ENCODE peak calls at places on chromosomes 12 and 14, in six cellular contexts. T is ovary, D is testis, Z is A549, C is HepG2, Y is lower leg skin. F is an unnamed sample.

GRCh38 chr12:4108803-4109345 is 164.7 kb upstream of the CCND2 start:
- DNase-seq in Y (no peak), C (no peak), D (no peak), T (no peak), Z (no peak), F (no peak)

GRCh38 chr14:72788972-72789728 is 104.8 kb downstream of the DPF3 start:
- DNase-seq in Z (no peak), C (no peak), D (no peak), Y (peak), T (no peak), F (peak)

GRCh38 chr14:103187911-103188310 is 64.7 kb downstream of the TNFAIP2 start:
- DNase-seq in D (no peak), T (no peak), Z (no peak), C (no peak), Y (peak), F (no peak)

GRCh38 chr14:96852823-96853422 is 55.7 kb downstream of the VRK1 start:
- DNase-seq in D (peak), C (peak), Y (no peak), T (no peak), Z (peak), F (peak)

GRCh38 chr12:124369055-124369900 is 74.4 kb downstream of the RFLNA start:
- DNase-seq in D (peak), Z (peak), C (peak), Y (peak), T (peak), F (peak)

GRCh38 chr12:111189792-111190191 is 179.1 kb downstream of the PHETA1 start:
- DNase-seq in C (no peak), T (no peak), D (no peak), Y (no peak), Z (no peak), F (no peak)

GRCh38 chr12:65517656-65518210 is 239.2 kb downstream of the MSRB3 start:
- DNase-seq in D (no peak), Z (no peak), C (no peak), Y (no peak), T (no peak), F (no peak)

GRCh38 chr14:58865520-58866281 is 227.9 kb downstream of the DACT1 start:
- DNase-seq in T (no peak), D (no peak), Y (no peak), C (no peak), Z (no peak), F (no peak)

GRCh38 chr12:27703720-27704452 is 6.7 kb upstream of the MRPS35 start:
- DNase-seq in T (peak), Y (peak), C (peak), D (peak), Z (peak), F (peak)

GRCh38 chr12:130142736-130143135 is 19.5 kb upstream of the FZD10 start:
- DNase-seq in Y (no peak), T (no peak), D (no peak), Z (no peak), C (no peak), F (no peak)

GRCh38 chr12:127284870-127285431 is 982.0 kb upstream of the TMEM132C start:
- DNase-seq in Y (peak), D (no peak), C (no peak), T (no peak), Z (no peak), F (no peak)

GRCh38 chr12:116324684-116325664 is 47.5 kb upstream of the MED13L start:
- DNase-seq in C (no peak), T (no peak), D (no peak), Y (no peak), Z (no peak), F (no peak)

GRCh38 chr12:7959278-7960063 is 23.5 kb upstream of the SLC2A3 start:
- DNase-seq in C (peak), D (no peak), Z (no peak), Y (peak), T (no peak), F (no peak)

GRCh38 chr14:93105362-93105761 is 10.4 kb downstream of the ITPK1 start:
- DNase-seq in C (no peak), Z (no peak), T (no peak), D (no peak), Y (no peak), F (no peak)

GRCh38 chr12:49389092-49389703 is 21.9 kb downstream of the SPATS2 start:
- DNase-seq in Z (no peak), T (no peak), Y (no peak), D (peak), C (no peak), F (peak)

GRCh38 chr12:79451988-79452387 is 238.8 kb downstream of the PAWR start:
- DNase-seq in T (peak), C (peak), Z (peak), D (peak), Y (peak), F (no peak)

DNA sequence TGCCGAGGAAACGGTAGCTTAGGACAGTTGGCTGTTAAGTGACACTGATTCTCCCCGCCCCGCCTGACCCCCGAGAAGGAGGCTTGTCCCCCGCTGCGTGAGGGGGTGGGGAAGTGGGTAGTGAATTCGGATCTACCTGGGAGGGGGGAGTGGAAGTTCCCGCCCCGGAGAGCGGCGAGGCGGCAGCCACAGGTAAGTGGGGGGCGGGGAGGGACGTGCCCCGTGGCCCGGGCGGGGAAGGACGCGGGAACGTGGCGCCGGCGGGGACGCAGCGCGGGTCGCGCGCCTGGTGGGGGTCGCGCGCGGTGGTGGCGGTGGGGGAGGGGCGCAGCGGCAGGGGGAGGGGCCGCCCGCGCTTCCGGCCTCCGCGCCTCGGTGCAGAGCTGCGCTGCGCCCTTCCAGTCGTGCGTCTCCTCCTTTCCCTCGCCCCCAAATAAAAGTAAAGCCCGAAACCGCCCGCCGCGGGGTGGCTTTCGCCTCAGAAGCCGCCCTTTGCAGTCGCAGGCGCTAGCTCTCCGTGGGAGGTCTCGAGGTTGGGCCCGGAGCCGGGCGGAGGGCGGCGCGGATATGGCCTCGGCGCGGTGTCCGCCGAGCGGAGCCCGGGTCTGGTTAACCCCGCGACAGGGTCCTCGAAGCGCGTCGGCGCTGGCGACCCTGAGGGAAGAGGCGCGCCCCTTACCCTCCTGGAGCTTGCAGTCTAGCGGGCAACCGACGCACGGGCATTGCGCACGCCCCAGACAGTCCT is 387 bp downstream of the ATF1 start:
- DNase-seq in C (no peak), D (peak), T (no peak), Y (no peak), Z (peak), F (peak)
- TF ChIP-seq POLR2A in C (peak), D (no peak), T (no peak), Y (no peak), Z (no peak), F (no peak)

DNA sequence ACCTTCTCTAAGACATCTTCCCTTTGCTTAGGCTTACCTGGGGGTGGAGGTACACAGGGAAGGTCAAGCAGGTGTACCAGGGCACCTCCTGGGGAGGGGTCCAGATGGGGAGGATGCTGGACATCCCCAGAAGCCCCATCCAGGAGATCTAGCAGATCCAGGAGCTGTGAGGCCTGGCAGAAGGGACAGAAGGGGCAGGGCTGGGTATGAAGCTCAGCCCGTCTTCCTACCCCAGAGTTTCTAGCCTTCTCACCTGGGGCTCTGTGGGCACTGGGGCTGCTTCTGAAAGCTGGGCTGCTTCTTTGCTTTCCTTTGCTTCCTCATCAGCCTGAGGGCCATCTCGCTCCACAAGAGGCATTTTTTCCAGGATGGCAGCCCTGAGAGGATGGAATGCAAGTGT is 5.2 kb downstream of the THTPA start:
- DNase-seq in Y (no peak), T (no peak), D (no peak), C (no peak), Z (no peak), F (no peak)
- TF ChIP-seq POLR2A in Y (no peak), T (no peak), D (no peak), C (no peak), Z (peak), F (no peak)

GRCh38 chr14:100683578-100683977 is 43.1 kb upstream of the DLK1 start:
- DNase-seq in T (no peak), Y (no peak), Z (no peak), C (no peak), D (no peak), F (no peak)
- TF ChIP-seq POLR2A in T (no peak), Y (no peak), Z (no peak), C (no peak), D (no peak), F (no peak)

GRCh38 chr14:21240417-21240816 is 28.8 kb downstream of the HNRNPC start:
- DNase-seq in T (no peak), Y (no peak), D (no peak), Z (no peak), C (no peak), F (no peak)

GRCh38 chr14:21238823-21239518 is 30.3 kb downstream of the HNRNPC start:
- DNase-seq in C (no peak), D (no peak), Z (no peak), Y (no peak), T (no peak), F (no peak)

GRCh38 chr14:21233457-21234076 is 35.7 kb downstream of the HNRNPC start:
- DNase-seq in Z (peak), Y (no peak), T (no peak), C (peak), D (no peak), F (no peak)

GRCh38 chr14:21234112-21234511 is 35.1 kb downstream of the HNRNPC start:
- DNase-seq in T (no peak), D (no peak), C (no peak), Z (no peak), Y (no peak), F (no peak)

DNA sequence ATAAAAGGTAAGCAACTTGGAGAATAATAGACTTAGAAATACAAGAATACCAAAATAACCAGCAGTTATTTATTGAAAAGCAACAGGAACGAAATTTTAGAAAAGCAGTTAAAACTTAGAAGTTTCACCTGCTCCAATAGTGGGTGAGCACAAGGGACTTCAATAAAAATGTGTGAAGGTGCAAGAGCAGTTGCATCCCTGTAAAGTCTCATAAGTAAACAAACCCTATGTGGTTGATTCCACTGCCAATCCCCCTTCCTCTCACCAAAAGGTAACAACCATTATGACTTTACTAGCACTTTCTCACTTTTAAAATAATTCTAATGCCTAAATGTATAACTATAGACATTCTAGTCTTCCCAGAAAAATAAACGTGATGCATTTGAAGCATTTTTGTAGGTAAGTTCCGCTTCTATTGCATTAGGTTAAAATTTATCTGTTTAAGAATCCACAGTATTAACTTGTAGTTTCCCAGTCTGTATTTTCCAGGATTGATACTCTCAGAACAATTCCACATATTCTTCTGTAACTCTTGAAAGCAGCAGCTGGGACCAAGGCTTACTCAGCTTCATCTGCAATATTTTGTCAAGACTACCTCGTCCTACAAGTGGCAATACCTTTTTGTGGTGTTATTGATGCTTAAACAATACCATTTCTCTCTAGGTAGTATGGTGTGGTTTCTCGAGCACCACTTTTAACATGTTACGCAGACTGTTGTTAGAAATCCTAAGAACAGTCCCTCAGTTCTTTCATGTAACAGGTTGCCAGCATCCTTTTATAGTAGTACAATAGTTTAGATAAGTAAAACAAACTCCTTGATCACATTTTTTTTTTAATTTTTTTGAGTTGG is 32.1 kb downstream of the HNRNPC start:
- DNase-seq in T (no peak), C (no peak), D (no peak), Z (no peak), Y (no peak), F (no peak)
- TF ChIP-seq POLR2A in T (no peak), C (no peak), D (no peak), Z (no peak), Y (no peak), F (no peak)

GRCh38 chr12:30691122-30691879 is 4.4 kb downstream of the IPO8 start:
- DNase-seq in Y (no peak), T (peak), C (peak), Z (peak), D (no peak), F (peak)
- TF ChIP-seq POLR2A in Y (no peak), T (no peak), C (no peak), Z (no peak), D (no peak), F (no peak)

DNA sequence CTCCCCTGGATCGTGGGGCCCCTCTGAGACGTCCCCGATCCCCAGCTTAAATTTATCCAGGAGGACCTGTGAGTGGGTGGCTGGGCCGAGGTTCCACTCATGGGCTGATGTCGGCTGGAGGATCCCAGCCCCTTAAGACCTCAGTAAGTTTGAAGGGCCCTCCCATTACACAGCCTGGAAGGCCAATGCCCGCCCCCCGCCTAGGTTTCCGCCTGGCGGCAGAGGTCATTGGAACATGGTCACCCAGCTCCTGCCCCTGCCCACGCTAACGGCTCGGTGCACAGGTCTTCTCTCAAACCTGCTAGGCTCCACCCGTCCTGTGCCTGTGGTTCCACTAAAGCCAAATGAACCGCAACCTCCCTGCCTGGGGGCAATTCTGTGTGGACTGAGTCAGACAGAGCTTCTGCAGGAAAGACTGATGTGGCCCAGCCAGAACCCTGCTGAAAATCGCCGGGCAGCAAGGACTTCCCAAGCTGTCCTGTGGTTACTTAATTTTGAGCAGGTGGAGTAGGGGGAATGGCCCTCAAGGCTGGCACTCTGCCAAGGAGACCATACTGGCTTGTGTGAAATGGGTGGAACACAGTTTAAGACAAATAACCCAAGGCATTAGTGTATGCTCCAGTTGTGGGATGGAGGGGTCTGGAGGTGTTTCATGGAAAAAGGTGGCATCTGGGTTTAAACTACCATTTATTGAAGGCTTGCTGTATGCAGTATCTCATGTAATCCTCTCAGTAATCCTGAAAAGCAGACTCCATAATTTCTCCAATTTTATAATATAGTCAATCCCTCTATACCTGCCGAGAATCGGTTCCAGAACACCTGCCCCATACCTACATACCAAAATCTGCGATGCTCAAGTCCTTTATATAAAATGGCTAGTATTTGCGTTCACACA is 903 bp upstream of the NT5DC3 start:
- DNase-seq in C (peak), Z (peak), T (peak), D (peak), Y (peak), F (peak)
- TF ChIP-seq POLR2A in C (no peak), Z (peak), T (no peak), D (no peak), Y (no peak), F (peak)

GRCh38 chr14:91232052-91232451 is 12.5 kb downstream of the GPR68 start:
- DNase-seq in D (no peak), T (no peak), Y (no peak), Z (no peak), C (no peak), F (no peak)
- TF ChIP-seq POLR2A in D (no peak), T (no peak), Y (no peak), Z (no peak), C (no peak), F (no peak)

GRCh38 chr12:6923003-6923732 is 4.6 kb upstream of the ATN1 start:
- DNase-seq in Y (no peak), C (no peak), T (no peak), Z (no peak), D (no peak), F (no peak)

GRCh38 chr12:6923851-6924250 is 3.9 kb upstream of the ATN1 start:
- DNase-seq in D (no peak), Z (no peak), C (no peak), T (no peak), Y (no peak), F (no peak)

GRCh38 chr12:6927379-6927991 is at the start of gene ATN1:
- DNase-seq in Z (peak), Y (peak), C (no peak), D (peak), T (peak), F (peak)

GRCh38 chr12:6925543-6926279 is 2.0 kb upstream of the ATN1 start:
- DNase-seq in T (peak), Z (peak), Y (peak), C (no peak), D (peak), F (no peak)

DNA sequence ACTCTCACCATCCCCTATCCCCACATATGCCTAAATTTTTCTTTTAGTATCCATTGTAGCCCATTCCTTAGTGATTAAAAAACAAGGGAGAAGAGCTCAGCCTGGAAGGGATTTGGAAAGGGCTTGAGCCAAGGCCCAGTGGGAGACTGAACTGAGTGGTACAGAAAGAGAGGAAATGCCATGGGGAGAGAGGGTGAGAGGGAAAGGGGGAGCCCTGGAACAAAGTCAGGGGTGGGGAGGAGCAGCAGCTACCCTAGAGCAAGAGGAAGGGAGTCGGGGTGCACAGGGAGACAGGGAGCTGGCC is 2.6 kb upstream of the ATN1 start:
- DNase-seq in D (no peak), Z (no peak), C (no peak), Y (no peak), T (no peak), F (no peak)
- TF ChIP-seq POLR2A in D (no peak), Z (no peak), C (no peak), Y (no peak), T (no peak), F (no peak)

DNA sequence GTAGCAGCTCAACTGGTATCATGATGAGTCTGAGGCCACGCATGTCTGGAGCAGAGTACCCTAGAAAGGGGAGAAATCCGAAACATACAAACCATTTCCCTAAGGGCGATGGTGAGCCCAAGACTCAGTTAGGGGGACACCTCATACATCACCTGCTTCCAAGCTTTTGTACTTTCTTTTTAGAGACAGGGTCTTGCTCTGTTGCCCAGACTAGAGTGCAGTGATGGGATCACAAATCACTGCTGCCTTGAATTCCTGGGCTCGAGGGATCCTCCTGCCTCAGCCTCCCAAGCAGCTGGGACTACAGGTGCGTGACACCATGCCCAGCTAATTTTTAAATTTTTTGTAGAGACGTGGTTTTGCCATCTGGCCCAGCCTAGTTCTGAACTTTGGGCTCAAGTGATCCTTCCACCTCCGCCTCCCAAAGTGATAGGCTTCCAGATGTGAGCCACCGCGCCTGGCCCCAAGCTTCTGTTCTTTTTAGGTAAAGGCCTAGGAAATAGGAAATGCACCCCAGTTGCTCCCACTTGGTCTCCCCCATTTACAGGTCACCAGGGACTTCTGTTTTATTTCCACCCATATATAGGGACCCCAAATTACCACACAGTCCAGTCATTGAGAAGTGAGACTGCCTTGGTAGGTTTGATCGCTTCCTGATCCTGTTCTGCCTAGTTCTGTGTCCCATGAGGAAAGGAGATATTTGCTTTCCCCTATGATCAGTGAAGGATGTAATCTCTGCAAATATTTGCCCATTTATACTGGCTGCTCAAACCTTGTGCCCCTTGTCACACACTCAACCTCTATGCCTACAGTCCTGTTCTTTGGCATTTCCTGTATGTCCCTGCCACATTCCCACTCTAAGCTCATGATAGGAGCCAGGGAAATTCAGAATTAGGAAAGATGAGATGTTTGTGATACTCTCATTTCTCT is at the start of gene APOF:
- DNase-seq in Z (no peak), C (peak), Y (no peak), T (no peak), D (no peak), F (no peak)
- TF ChIP-seq POLR2A in Z (no peak), C (peak), Y (no peak), T (no peak), D (no peak), F (no peak)